ENCODE peak calls at places on chromosome 19, in six cellular contexts. One of them, this sample, is unnamed.

GRCh38 chr19:10292206-10292788 is 2.5 kb downstream of the ICAM5 start:
- DNase-seq in ascending aorta: peak
- DNase-seq in foreskin fibroblast: peak
- DNase-seq in DND-41: no peak
- DNase-seq in GM23248: peak
- DNase-seq in OCI-LY7: peak
- DNase-seq in this sample: no peak

GRCh38 chr19:6639439-6639838 is 30.5 kb downstream of the TNFSF14 start:
- DNase-seq in ascending aorta: no peak
- DNase-seq in foreskin fibroblast: no peak
- DNase-seq in DND-41: no peak
- DNase-seq in GM23248: peak
- DNase-seq in OCI-LY7: no peak
- DNase-seq in this sample: no peak

GRCh38 chr19:18089726-18090125 is 3.0 kb upstream of the IL12RB1 start:
- DNase-seq in ascending aorta: no peak
- DNase-seq in foreskin fibroblast: no peak
- DNase-seq in DND-41: no peak
- DNase-seq in GM23248: no peak
- DNase-seq in OCI-LY7: no peak
- DNase-seq in this sample: no peak

GRCh38 chr19:51294211-51294976 is 17.1 kb upstream of the IGLON5 start:
- DNase-seq in ascending aorta: no peak
- DNase-seq in foreskin fibroblast: no peak
- DNase-seq in DND-41: no peak
- DNase-seq in GM23248: no peak
- DNase-seq in OCI-LY7: no peak
- DNase-seq in this sample: no peak

GRCh38 chr19:31905980-31906948 is 439.1 kb upstream of the ZNF507 start:
- DNase-seq in ascending aorta: no peak
- DNase-seq in foreskin fibroblast: no peak
- DNase-seq in DND-41: no peak
- DNase-seq in GM23248: peak
- DNase-seq in OCI-LY7: no peak
- DNase-seq in this sample: peak

GRCh38 chr19:12946092-12946845 is 607 bp downstream of the RAD23A start:
- DNase-seq in ascending aorta: peak
- DNase-seq in foreskin fibroblast: peak
- DNase-seq in DND-41: peak
- DNase-seq in GM23248: peak
- DNase-seq in OCI-LY7: peak
- DNase-seq in this sample: no peak

GRCh38 chr19:32570081-32570785 is 10.8 kb upstream of the PDCD5 start:
- DNase-seq in ascending aorta: no peak
- DNase-seq in foreskin fibroblast: peak
- DNase-seq in DND-41: peak
- DNase-seq in GM23248: peak
- DNase-seq in OCI-LY7: peak
- DNase-seq in this sample: peak

GRCh38 chr19:10642473-10642872 is 11.7 kb upstream of the ILF3 start:
- DNase-seq in ascending aorta: no peak
- DNase-seq in foreskin fibroblast: no peak
- DNase-seq in DND-41: no peak
- DNase-seq in GM23248: no peak
- DNase-seq in OCI-LY7: no peak
- DNase-seq in this sample: no peak

GRCh38 chr19:30293051-30293785 is 79.0 kb upstream of the ZNF536 start:
- DNase-seq in ascending aorta: no peak
- DNase-seq in foreskin fibroblast: no peak
- DNase-seq in DND-41: no peak
- DNase-seq in GM23248: no peak
- DNase-seq in OCI-LY7: no peak
- DNase-seq in this sample: no peak

GRCh38 chr19:14563989-14564650 is 7.7 kb downstream of the NDUFB7 start:
- DNase-seq in ascending aorta: no peak
- DNase-seq in foreskin fibroblast: no peak
- DNase-seq in DND-41: peak
- DNase-seq in GM23248: peak
- DNase-seq in OCI-LY7: peak
- DNase-seq in this sample: peak

GRCh38 chr19:51626675-51627074 is 3.5 kb downstream of the SIGLEC5 start:
- DNase-seq in ascending aorta: no peak
- DNase-seq in foreskin fibroblast: no peak
- DNase-seq in DND-41: no peak
- DNase-seq in GM23248: no peak
- DNase-seq in OCI-LY7: no peak
- DNase-seq in this sample: no peak

GRCh38 chr19:8585894-8586750 is 8.9 kb upstream of the MYO1F start:
- DNase-seq in ascending aorta: no peak
- DNase-seq in foreskin fibroblast: peak
- DNase-seq in DND-41: peak
- DNase-seq in GM23248: peak
- DNase-seq in OCI-LY7: peak
- DNase-seq in this sample: peak

GRCh38 chr19:46125447-46125846 is 959 bp upstream of the IGFL3 start:
- DNase-seq in ascending aorta: no peak
- DNase-seq in foreskin fibroblast: no peak
- DNase-seq in DND-41: no peak
- DNase-seq in GM23248: no peak
- DNase-seq in OCI-LY7: peak
- DNase-seq in this sample: no peak

GRCh38 chr19:51690359-51691121 is 2.6 kb upstream of the SPACA6 start:
- DNase-seq in ascending aorta: peak
- DNase-seq in foreskin fibroblast: peak
- DNase-seq in DND-41: no peak
- DNase-seq in GM23248: peak
- DNase-seq in OCI-LY7: peak
- DNase-seq in this sample: no peak

GRCh38 chr19:17950310-17951150 is 16.4 kb upstream of the KCNN1 start:
- DNase-seq in ascending aorta: no peak
- DNase-seq in foreskin fibroblast: no peak
- DNase-seq in DND-41: no peak
- DNase-seq in GM23248: peak
- DNase-seq in OCI-LY7: no peak
- DNase-seq in this sample: no peak

GRCh38 chr19:42683917-42684513 is 56.3 kb downstream of the PSG3 start:
- DNase-seq in ascending aorta: no peak
- DNase-seq in foreskin fibroblast: peak
- DNase-seq in DND-41: peak
- DNase-seq in GM23248: peak
- DNase-seq in OCI-LY7: peak
- DNase-seq in this sample: peak

GRCh38 chr19:15672580-15673175 is at the start of gene CYP4F12:
- DNase-seq in ascending aorta: peak
- DNase-seq in foreskin fibroblast: peak
- DNase-seq in DND-41: peak
- DNase-seq in GM23248: peak
- DNase-seq in OCI-LY7: no peak
- DNase-seq in this sample: peak

GRCh38 chr19:30222428-30222873 is 149.7 kb upstream of the ZNF536 start:
- DNase-seq in ascending aorta: no peak
- DNase-seq in foreskin fibroblast: no peak
- DNase-seq in DND-41: no peak
- DNase-seq in GM23248: peak
- DNase-seq in OCI-LY7: no peak
- DNase-seq in this sample: no peak

GRCh38 chr19:7471696-7472620 is 16.9 kb downstream of the PEX11G start:
- DNase-seq in ascending aorta: no peak
- DNase-seq in foreskin fibroblast: no peak
- DNase-seq in DND-41: no peak
- DNase-seq in GM23248: no peak
- DNase-seq in OCI-LY7: no peak
- DNase-seq in this sample: no peak

GRCh38 chr19:41521860-41522555 is 54.0 kb upstream of the CEACAM21 start:
- DNase-seq in ascending aorta: no peak
- DNase-seq in foreskin fibroblast: peak
- DNase-seq in DND-41: no peak
- DNase-seq in GM23248: peak
- DNase-seq in OCI-LY7: no peak
- DNase-seq in this sample: no peak

GRCh38 chr19:46271488-46272197 is 25.2 kb upstream of the HIF3A start:
- DNase-seq in ascending aorta: no peak
- DNase-seq in foreskin fibroblast: peak
- DNase-seq in DND-41: no peak
- DNase-seq in GM23248: peak
- DNase-seq in OCI-LY7: no peak
- DNase-seq in this sample: no peak

GRCh38 chr19:4304509-4305252 is at the start of gene FSD1:
- DNase-seq in ascending aorta: no peak
- DNase-seq in foreskin fibroblast: peak
- DNase-seq in DND-41: peak
- DNase-seq in GM23248: peak
- DNase-seq in OCI-LY7: peak
- DNase-seq in this sample: peak

GRCh38 chr19:15663245-15663644 is 9.6 kb upstream of the CYP4F12 start:
- DNase-seq in ascending aorta: no peak
- DNase-seq in foreskin fibroblast: no peak
- DNase-seq in DND-41: no peak
- DNase-seq in GM23248: no peak
- DNase-seq in OCI-LY7: no peak
- DNase-seq in this sample: no peak

GRCh38 chr19:42280761-42281174 is 11.7 kb downstream of the CIC start:
- DNase-seq in ascending aorta: peak
- DNase-seq in foreskin fibroblast: peak
- DNase-seq in DND-41: no peak
- DNase-seq in GM23248: peak
- DNase-seq in OCI-LY7: no peak
- DNase-seq in this sample: no peak

GRCh38 chr19:9323557-9323918 is 441 bp upstream of the ZNF559 start:
- DNase-seq in ascending aorta: peak
- DNase-seq in foreskin fibroblast: peak
- DNase-seq in DND-41: peak
- DNase-seq in GM23248: peak
- DNase-seq in OCI-LY7: peak
- DNase-seq in this sample: no peak

GRCh38 chr19:33332248-33332647 is 29.9 kb upstream of the CEBPA start:
- DNase-seq in ascending aorta: no peak
- DNase-seq in foreskin fibroblast: no peak
- DNase-seq in DND-41: no peak
- DNase-seq in GM23248: no peak
- DNase-seq in OCI-LY7: no peak
- DNase-seq in this sample: no peak

GRCh38 chr19:14553042-14553938 is 18.6 kb downstream of the NDUFB7 start:
- DNase-seq in ascending aorta: no peak
- DNase-seq in foreskin fibroblast: no peak
- DNase-seq in DND-41: no peak
- DNase-seq in GM23248: no peak
- DNase-seq in OCI-LY7: no peak
- DNase-seq in this sample: no peak

GRCh38 chr19:13951799-13952153 is 533 bp upstream of the DCAF15 start:
- DNase-seq in ascending aorta: no peak
- DNase-seq in foreskin fibroblast: no peak
- DNase-seq in DND-41: no peak
- DNase-seq in GM23248: no peak
- DNase-seq in OCI-LY7: peak
- DNase-seq in this sample: no peak

DNA sequence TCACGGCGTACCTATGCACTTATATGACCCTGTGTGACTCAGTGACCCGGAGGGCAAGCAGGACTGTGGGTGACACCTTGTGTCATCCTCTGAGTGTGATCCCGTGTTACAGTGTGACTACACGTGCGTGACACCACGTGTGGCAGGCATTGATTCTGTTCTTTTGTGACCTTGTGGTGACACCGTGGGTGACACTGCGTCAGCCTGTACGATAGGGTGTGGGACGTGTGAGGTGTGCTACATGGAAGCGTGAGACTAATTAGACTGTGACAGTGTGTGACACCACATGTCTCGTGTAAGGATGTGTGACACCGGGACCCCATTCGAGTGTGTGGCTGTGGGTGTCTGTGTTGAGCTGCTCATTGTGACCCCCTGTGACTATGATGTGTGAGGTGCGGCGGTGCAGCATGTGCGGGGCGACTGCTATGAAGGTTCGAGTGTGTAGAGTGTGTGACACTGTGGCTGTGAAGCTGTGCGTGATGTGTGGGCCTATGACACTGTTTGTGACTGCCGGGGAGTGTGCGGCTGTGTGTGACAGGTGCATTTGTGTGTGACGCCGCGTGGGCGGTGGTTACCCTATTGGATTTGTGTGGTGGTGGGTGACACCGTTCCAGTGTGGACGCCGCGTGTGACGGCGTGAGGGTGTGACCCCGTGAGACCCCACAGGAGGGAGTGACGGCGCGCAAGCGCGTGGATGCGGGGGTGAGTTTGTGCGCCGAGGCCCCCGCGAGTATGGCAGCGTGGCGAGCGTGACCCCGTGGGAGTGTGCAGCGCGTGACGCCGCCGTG is at the start of gene SPTBN4:
- DNase-seq in ascending aorta: no peak
- DNase-seq in foreskin fibroblast: peak
- DNase-seq in DND-41: no peak
- DNase-seq in GM23248: peak
- DNase-seq in OCI-LY7: no peak
- DNase-seq in this sample: no peak
- H3K4me3 ChIP-seq in ascending aorta: peak
- H3K4me3 ChIP-seq in foreskin fibroblast: peak
- H3K4me3 ChIP-seq in DND-41: peak
- H3K4me3 ChIP-seq in GM23248: peak
- H3K4me3 ChIP-seq in OCI-LY7: peak
- H3K4me3 ChIP-seq in this sample: peak

GRCh38 chr19:39083599-39083982 is 577 bp upstream of the ACP7 start:
- DNase-seq in ascending aorta: no peak
- DNase-seq in foreskin fibroblast: no peak
- DNase-seq in DND-41: no peak
- DNase-seq in GM23248: peak
- DNase-seq in OCI-LY7: no peak
- DNase-seq in this sample: no peak
- H3K4me3 ChIP-seq in ascending aorta: peak
- H3K4me3 ChIP-seq in foreskin fibroblast: no peak
- H3K4me3 ChIP-seq in DND-41: no peak
- H3K4me3 ChIP-seq in GM23248: peak
- H3K4me3 ChIP-seq in OCI-LY7: no peak
- H3K4me3 ChIP-seq in this sample: no peak

GRCh38 chr19:47485210-47485609 is 1.2 kb upstream of the KPTN start:
- DNase-seq in ascending aorta: no peak
- DNase-seq in foreskin fibroblast: no peak
- DNase-seq in DND-41: peak
- DNase-seq in GM23248: no peak
- DNase-seq in OCI-LY7: peak
- DNase-seq in this sample: peak
- H3K4me3 ChIP-seq in ascending aorta: no peak
- H3K4me3 ChIP-seq in foreskin fibroblast: no peak
- H3K4me3 ChIP-seq in DND-41: peak
- H3K4me3 ChIP-seq in GM23248: peak
- H3K4me3 ChIP-seq in OCI-LY7: peak
- H3K4me3 ChIP-seq in this sample: peak

DNA sequence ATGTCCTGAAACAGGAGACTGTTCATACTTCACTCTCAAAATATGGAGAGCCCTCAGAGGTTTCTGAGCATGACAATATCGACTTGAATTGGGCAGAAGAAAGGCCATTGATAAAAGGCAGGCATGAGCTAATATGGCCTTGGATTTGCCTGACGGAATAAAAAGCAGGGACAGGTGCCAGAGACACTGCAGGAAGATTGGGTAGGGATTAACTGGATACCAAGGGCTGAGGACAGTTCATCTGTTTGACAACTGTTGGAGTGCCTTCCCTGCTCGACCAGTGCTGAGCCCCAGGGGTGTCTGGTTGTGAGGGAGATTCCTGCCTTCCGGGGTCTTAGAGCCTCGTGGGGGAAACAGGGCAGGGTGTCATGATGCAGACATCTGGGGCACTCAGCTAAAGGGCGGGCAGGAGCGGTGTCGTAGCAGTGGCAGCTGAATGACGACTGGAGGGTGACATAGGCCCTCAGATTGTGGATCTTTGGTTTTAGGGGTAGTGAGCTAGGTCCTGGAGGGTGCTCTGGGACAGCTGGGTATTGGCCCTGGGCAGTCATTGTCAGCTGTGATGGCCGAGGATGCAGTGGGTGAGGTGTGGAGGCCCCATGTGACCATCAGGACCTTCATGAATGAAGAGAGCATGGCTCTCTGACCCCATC is 12.3 kb downstream of the GATAD2A start:
- DNase-seq in ascending aorta: no peak
- DNase-seq in foreskin fibroblast: no peak
- DNase-seq in DND-41: no peak
- DNase-seq in GM23248: no peak
- DNase-seq in OCI-LY7: no peak
- DNase-seq in this sample: no peak
- H3K4me3 ChIP-seq in ascending aorta: no peak
- H3K4me3 ChIP-seq in foreskin fibroblast: no peak
- H3K4me3 ChIP-seq in DND-41: no peak
- H3K4me3 ChIP-seq in GM23248: no peak
- H3K4me3 ChIP-seq in OCI-LY7: no peak
- H3K4me3 ChIP-seq in this sample: no peak